ENCODE peak calls at places on chromosomes 6 and 20, in six cellular contexts. One of them, this sample, is unnamed.

GRCh38 chr6:80173411-80173810 is 66.9 kb downstream of the BCKDHB start:
- DNase-seq in GM18507: no peak
- DNase-seq in NCI-H2081: no peak
- DNase-seq in heart left ventricle: no peak
- DNase-seq in cardiac muscle cell: no peak
- DNase-seq in thoracic aorta: no peak
- DNase-seq in this sample: no peak

GRCh38 chr6:35305117-35305516 is 7.5 kb downstream of the DEF6 start:
- DNase-seq in heart left ventricle: no peak
- DNase-seq in GM18507: no peak
- DNase-seq in cardiac muscle cell: no peak
- DNase-seq in thoracic aorta: no peak
- DNase-seq in NCI-H2081: no peak
- DNase-seq in this sample: no peak

GRCh38 chr20:3753098-3753497 is 14.5 kb downstream of the ADISSP start:
- DNase-seq in cardiac muscle cell: peak
- DNase-seq in thoracic aorta: peak
- DNase-seq in heart left ventricle: peak
- DNase-seq in GM18507: peak
- DNase-seq in NCI-H2081: peak
- DNase-seq in this sample: peak

GRCh38 chr20:4449977-4450715 is 271.6 kb upstream of the PRND start:
- DNase-seq in thoracic aorta: no peak
- DNase-seq in heart left ventricle: no peak
- DNase-seq in GM18507: no peak
- DNase-seq in NCI-H2081: no peak
- DNase-seq in cardiac muscle cell: peak
- DNase-seq in this sample: no peak

GRCh38 chr6:77707603-77708002 is 54.8 kb downstream of the MEI4 start:
- DNase-seq in NCI-H2081: no peak
- DNase-seq in heart left ventricle: no peak
- DNase-seq in GM18507: no peak
- DNase-seq in thoracic aorta: no peak
- DNase-seq in cardiac muscle cell: no peak
- DNase-seq in this sample: no peak

GRCh38 chr6:70520575-70520974 is 46.2 kb upstream of the SDHAF4 start:
- DNase-seq in NCI-H2081: no peak
- DNase-seq in GM18507: no peak
- DNase-seq in cardiac muscle cell: no peak
- DNase-seq in heart left ventricle: no peak
- DNase-seq in thoracic aorta: no peak
- DNase-seq in this sample: no peak

GRCh38 chr20:50533061-50533460 is 22.9 kb downstream of the PTPN1 start:
- DNase-seq in NCI-H2081: no peak
- DNase-seq in thoracic aorta: no peak
- DNase-seq in GM18507: no peak
- DNase-seq in cardiac muscle cell: no peak
- DNase-seq in heart left ventricle: no peak
- DNase-seq in this sample: no peak

GRCh38 chr6:106085984-106086832 is at the start of gene PRDM1:
- DNase-seq in NCI-H2081: peak
- DNase-seq in GM18507: peak
- DNase-seq in heart left ventricle: peak
- DNase-seq in thoracic aorta: no peak
- DNase-seq in cardiac muscle cell: peak
- DNase-seq in this sample: peak

GRCh38 chr20:35312348-35312747 is 20.1 kb upstream of the FAM83C start:
- DNase-seq in cardiac muscle cell: no peak
- DNase-seq in thoracic aorta: no peak
- DNase-seq in NCI-H2081: peak
- DNase-seq in GM18507: no peak
- DNase-seq in heart left ventricle: no peak
- DNase-seq in this sample: no peak

GRCh38 chr6:43477235-43478007 is at the start of gene TJAP1:
- DNase-seq in heart left ventricle: peak
- DNase-seq in NCI-H2081: peak
- DNase-seq in thoracic aorta: peak
- DNase-seq in cardiac muscle cell: peak
- DNase-seq in GM18507: peak
- DNase-seq in this sample: peak

GRCh38 chr6:5004373-5005037 is 668 bp upstream of the RPP40 start:
- DNase-seq in cardiac muscle cell: no peak
- DNase-seq in NCI-H2081: no peak
- DNase-seq in thoracic aorta: no peak
- DNase-seq in GM18507: no peak
- DNase-seq in heart left ventricle: no peak
- DNase-seq in this sample: no peak

GRCh38 chr20:38581013-38581412 is at the start of gene ADIG:
- DNase-seq in GM18507: no peak
- DNase-seq in NCI-H2081: no peak
- DNase-seq in heart left ventricle: peak
- DNase-seq in thoracic aorta: no peak
- DNase-seq in cardiac muscle cell: peak
- DNase-seq in this sample: peak

GRCh38 chr6:137443901-137444300 is 50.3 kb downstream of the OLIG3 start:
- DNase-seq in heart left ventricle: no peak
- DNase-seq in GM18507: no peak
- DNase-seq in thoracic aorta: no peak
- DNase-seq in cardiac muscle cell: no peak
- DNase-seq in NCI-H2081: no peak
- DNase-seq in this sample: no peak

GRCh38 chr6:18433059-18433458 is 45.9 kb downstream of the RNF144B start:
- DNase-seq in cardiac muscle cell: no peak
- DNase-seq in NCI-H2081: no peak
- DNase-seq in heart left ventricle: no peak
- DNase-seq in GM18507: no peak
- DNase-seq in thoracic aorta: no peak
- DNase-seq in this sample: no peak

GRCh38 chr20:8780926-8781325 is 288.0 kb upstream of the PLCB4 start:
- DNase-seq in cardiac muscle cell: no peak
- DNase-seq in thoracic aorta: no peak
- DNase-seq in heart left ventricle: no peak
- DNase-seq in NCI-H2081: peak
- DNase-seq in GM18507: no peak
- DNase-seq in this sample: no peak

GRCh38 chr6:109255946-109256628 is 126.2 kb downstream of the CD164 start:
- DNase-seq in NCI-H2081: no peak
- DNase-seq in heart left ventricle: no peak
- DNase-seq in cardiac muscle cell: no peak
- DNase-seq in GM18507: no peak
- DNase-seq in thoracic aorta: no peak
- DNase-seq in this sample: no peak

GRCh38 chr20:13883425-13883824 is 98.6 kb downstream of the NDUFAF5 start:
- DNase-seq in GM18507: no peak
- DNase-seq in cardiac muscle cell: no peak
- DNase-seq in NCI-H2081: no peak
- DNase-seq in thoracic aorta: no peak
- DNase-seq in heart left ventricle: no peak
- DNase-seq in this sample: no peak

GRCh38 chr6:75149253-75149652 is 56.6 kb downstream of the COL12A1 start:
- DNase-seq in NCI-H2081: no peak
- DNase-seq in heart left ventricle: no peak
- DNase-seq in thoracic aorta: no peak
- DNase-seq in cardiac muscle cell: no peak
- DNase-seq in GM18507: no peak
- DNase-seq in this sample: no peak

GRCh38 chr20:2299301-2299700 is 3.5 kb downstream of the TGM3 start:
- DNase-seq in heart left ventricle: peak
- DNase-seq in cardiac muscle cell: no peak
- DNase-seq in GM18507: no peak
- DNase-seq in NCI-H2081: no peak
- DNase-seq in thoracic aorta: no peak
- DNase-seq in this sample: no peak

GRCh38 chr6:1271071-1271763 is 40.7 kb upstream of the FOXQ1 start:
- DNase-seq in GM18507: no peak
- DNase-seq in NCI-H2081: no peak
- DNase-seq in thoracic aorta: no peak
- DNase-seq in heart left ventricle: no peak
- DNase-seq in cardiac muscle cell: no peak
- DNase-seq in this sample: no peak

GRCh38 chr6:118770112-118770788 is 118.9 kb upstream of the CEP85L start:
- DNase-seq in thoracic aorta: no peak
- DNase-seq in NCI-H2081: no peak
- DNase-seq in GM18507: no peak
- DNase-seq in cardiac muscle cell: no peak
- DNase-seq in heart left ventricle: no peak
- DNase-seq in this sample: no peak

GRCh38 chr6:111600588-111601440 is 4.9 kb downstream of the TRAF3IP2 start:
- DNase-seq in cardiac muscle cell: no peak
- DNase-seq in thoracic aorta: no peak
- DNase-seq in GM18507: no peak
- DNase-seq in heart left ventricle: no peak
- DNase-seq in NCI-H2081: no peak
- DNase-seq in this sample: peak

GRCh38 chr6:53492860-53493634 is 51.9 kb downstream of the GCLC start:
- DNase-seq in heart left ventricle: no peak
- DNase-seq in thoracic aorta: no peak
- DNase-seq in NCI-H2081: peak
- DNase-seq in GM18507: no peak
- DNase-seq in cardiac muscle cell: peak
- DNase-seq in this sample: peak

GRCh38 chr20:10939297-10939949 is 265.6 kb upstream of the JAG1 start:
- DNase-seq in GM18507: no peak
- DNase-seq in thoracic aorta: no peak
- DNase-seq in NCI-H2081: no peak
- DNase-seq in heart left ventricle: no peak
- DNase-seq in cardiac muscle cell: no peak
- DNase-seq in this sample: no peak

GRCh38 chr6:150263765-150264415 is 104.9 kb upstream of the IYD start:
- DNase-seq in NCI-H2081: no peak
- DNase-seq in heart left ventricle: no peak
- DNase-seq in cardiac muscle cell: no peak
- DNase-seq in GM18507: no peak
- DNase-seq in thoracic aorta: no peak
- DNase-seq in this sample: no peak

GRCh38 chr6:63636516-63636968 is 940 bp downstream of the PHF3 start:
- DNase-seq in NCI-H2081: peak
- DNase-seq in GM18507: no peak
- DNase-seq in thoracic aorta: peak
- DNase-seq in heart left ventricle: peak
- DNase-seq in cardiac muscle cell: peak
- DNase-seq in this sample: peak

GRCh38 chr6:49326337-49326736 is 136.7 kb downstream of the MMUT start:
- DNase-seq in heart left ventricle: no peak
- DNase-seq in cardiac muscle cell: no peak
- DNase-seq in GM18507: no peak
- DNase-seq in NCI-H2081: no peak
- DNase-seq in thoracic aorta: no peak
- DNase-seq in this sample: no peak

GRCh38 chr6:168261234-168261633 is 58.3 kb downstream of the DACT2 start:
- DNase-seq in NCI-H2081: no peak
- DNase-seq in cardiac muscle cell: no peak
- DNase-seq in heart left ventricle: no peak
- DNase-seq in thoracic aorta: no peak
- DNase-seq in GM18507: no peak
- DNase-seq in this sample: no peak

GRCh38 chr6:148682990-148683389 is 63.8 kb upstream of the UST start:
- DNase-seq in cardiac muscle cell: no peak
- DNase-seq in NCI-H2081: no peak
- DNase-seq in GM18507: no peak
- DNase-seq in heart left ventricle: no peak
- DNase-seq in thoracic aorta: no peak
- DNase-seq in this sample: no peak

GRCh38 chr20:41011551-41012067 is 17.0 kb upstream of the TOP1 start:
- DNase-seq in cardiac muscle cell: no peak
- DNase-seq in thoracic aorta: no peak
- DNase-seq in GM18507: peak
- DNase-seq in heart left ventricle: no peak
- DNase-seq in NCI-H2081: no peak
- DNase-seq in this sample: no peak

GRCh38 chr6:161344640-161345039 is 70.8 kb upstream of the AGPAT4 start:
- DNase-seq in GM18507: no peak
- DNase-seq in thoracic aorta: no peak
- DNase-seq in heart left ventricle: no peak
- DNase-seq in NCI-H2081: no peak
- DNase-seq in cardiac muscle cell: no peak
- DNase-seq in this sample: no peak

GRCh38 chr6:166632731-166633130 is 5.7 kb upstream of the RPS6KA2 start:
- DNase-seq in GM18507: no peak
- DNase-seq in cardiac muscle cell: no peak
- DNase-seq in thoracic aorta: no peak
- DNase-seq in NCI-H2081: no peak
- DNase-seq in heart left ventricle: no peak
- DNase-seq in this sample: no peak

GRCh38 chr6:12393100-12393499 is 102.9 kb downstream of the EDN1 start:
- DNase-seq in cardiac muscle cell: no peak
- DNase-seq in GM18507: no peak
- DNase-seq in thoracic aorta: no peak
- DNase-seq in heart left ventricle: no peak
- DNase-seq in NCI-H2081: no peak
- DNase-seq in this sample: no peak